ENCODE peak calls at places on chromosomes 3 and 15, in four cellular contexts. M is transverse colon; L is stimulated activated CD4-positive, alpha-beta T cell treated with anti-CD3 and anti-CD28 coated beads, Interleukin-1b, Interleukin-23, amount 100 ng/mL, for 24 hours; J is SK-N-SH. B is an unnamed sample.

GRCh38 chr3:101996832-101997231 is 147.5 kb downstream of the NFKBIZ start:
- DNase-seq in M (no peak), L (no peak), J (no peak), B (no peak)

GRCh38 chr15:23033979-23034378 is 5.4 kb downstream of the TUBGCP5 start:
- DNase-seq in M (no peak), L (no peak), J (no peak), B (peak)

GRCh38 chr3:186643493-186643892 is 3.3 kb downstream of the FETUB start:
- DNase-seq in M (no peak), L (no peak), J (no peak), B (no peak)

GRCh38 chr3:194337965-194338753 is 13.0 kb downstream of the CPN2 start:
- DNase-seq in M (no peak), L (no peak), J (no peak), B (no peak)

GRCh38 chr3:159992601-159993000 is 4.0 kb downstream of the IL12A start:
- DNase-seq in M (no peak), L (no peak), J (no peak), B (peak)

GRCh38 chr3:32913790-32914446 is 37.5 kb upstream of the CCR4 start:
- DNase-seq in M (no peak), L (no peak), J (no peak), B (no peak)

GRCh38 chr3:142027713-142028112 is 121.6 kb downstream of the TFDP2 start:
- DNase-seq in M (peak), L (no peak), J (peak), B (peak)

GRCh38 chr3:58469096-58469495 is 22.8 kb upstream of the KCTD6 start:
- DNase-seq in M (no peak), L (no peak), J (no peak), B (no peak)

GRCh38 chr15:92886815-92887214 is 13.3 kb upstream of the CHD2 start:
- DNase-seq in M (no peak), L (no peak), J (no peak), B (no peak)

GRCh38 chr3:178096955-178097354 is 439.3 kb upstream of the KCNMB2 start:
- DNase-seq in M (no peak), L (no peak), J (no peak), B (no peak)

GRCh38 chr15:66072616-66073361 is 180.8 kb downstream of the MEGF11 start:
- DNase-seq in M (no peak), L (no peak), J (no peak), B (no peak)

GRCh38 chr3:160837394-160837975 is 81.5 kb downstream of the PPM1L start:
- DNase-seq in M (peak), L (no peak), J (no peak), B (no peak)

GRCh38 chr15:59420108-59420507 is 17.9 kb upstream of the FAM81A start:
- DNase-seq in M (no peak), L (no peak), J (no peak), B (no peak)

GRCh38 chr15:80999623-81000036 is 1.1 kb upstream of the TLNRD1 start:
- DNase-seq in M (peak), L (no peak), J (no peak), B (peak)

GRCh38 chr3:101879102-101879501 is 29.8 kb downstream of the NFKBIZ start:
- DNase-seq in M (no peak), L (no peak), J (no peak), B (peak)

GRCh38 chr3:136255672-136256406 is 5.7 kb downstream of the PCCB start:
- DNase-seq in M (peak), L (no peak), J (no peak), B (no peak)

B was measured in DMS53.